ENCODE peak calls at places on chromosomes 7 and 10, in six cellular contexts. K, Y, T, Z, J and Q are unnamed samples.

GRCh38 chr7:16063241-16063640 is 358.1 kb downstream of the CRPPA start:
- DNase-seq in K (peak), Y (no peak), T (no peak), Z (no peak), J (no peak), Q (no peak)

GRCh38 chr7:128697301-128697905 is 25.3 kb downstream of the GARIN1A start:
- DNase-seq in K (peak), Y (peak), T (no peak), Z (no peak), J (peak), Q (peak)

GRCh38 chr10:78316451-78316931 is 282.8 kb downstream of the RPS24 start:
- DNase-seq in K (peak), Y (no peak), T (no peak), Z (no peak), J (peak), Q (no peak)

GRCh38 chr10:49173201-49173772 is 14.9 kb downstream of the TMEM273 start:
- DNase-seq in K (no peak), Y (no peak), T (no peak), Z (no peak), J (no peak), Q (no peak)

GRCh38 chr10:510415-510881 is 179.0 kb downstream of the DIP2C start:
- DNase-seq in K (peak), Y (no peak), T (no peak), Z (no peak), J (no peak), Q (no peak)

GRCh38 chr7:145893925-145894535 is 222.6 kb upstream of the CNTNAP2 start:
- DNase-seq in K (no peak), Y (no peak), T (no peak), Z (no peak), J (no peak), Q (no peak)

GRCh38 chr10:128549192-128549591 is 423.0 kb upstream of the MKI67 start:
- DNase-seq in K (no peak), Y (no peak), T (no peak), Z (no peak), J (no peak), Q (peak)

GRCh38 chr7:82410461-82410860 is 33.1 kb downstream of the CACNA2D1 start:
- DNase-seq in K (no peak), Y (peak), T (peak), Z (no peak), J (no peak), Q (no peak)

GRCh38 chr10:110782616-110783015 is 89.1 kb upstream of the PDCD4 start:
- DNase-seq in K (no peak), Y (no peak), T (no peak), Z (no peak), J (no peak), Q (no peak)

GRCh38 chr10:33921970-33922605 is 587.6 kb upstream of the NRP1 start:
- DNase-seq in K (no peak), Y (no peak), T (no peak), Z (no peak), J (no peak), Q (no peak)

GRCh38 chr7:78018541-78019456 is 220.2 kb downstream of the PHTF2 start:
- DNase-seq in K (peak), Y (peak), T (peak), Z (peak), J (peak), Q (peak)

GRCh38 chr7:99128076-99128950 is 15.6 kb downstream of the SMURF1 start:
- DNase-seq in K (peak), Y (no peak), T (no peak), Z (no peak), J (no peak), Q (no peak)

GRCh38 chr10:70164179-70164578 is 6.1 kb downstream of the SAR1A start:
- DNase-seq in K (no peak), Y (no peak), T (no peak), Z (no peak), J (no peak), Q (no peak)

GRCh38 chr10:84290235-84290634 is 38.2 kb upstream of the CCSER2 start:
- DNase-seq in K (no peak), Y (no peak), T (no peak), Z (no peak), J (no peak), Q (no peak)

GRCh38 chr7:30423793-30424505 is 54.6 kb downstream of the NOD1 start:
- DNase-seq in K (no peak), Y (no peak), T (no peak), Z (no peak), J (no peak), Q (no peak)

GRCh38 chr7:19705663-19706062 is 3.2 kb downstream of the POLR1F start:
- DNase-seq in K (no peak), Y (peak), T (no peak), Z (no peak), J (no peak), Q (no peak)

GRCh38 chr7:52959336-52959735 is 76.1 kb upstream of the POM121L12 start:
- DNase-seq in K (no peak), Y (no peak), T (no peak), Z (no peak), J (no peak), Q (no peak)

GRCh38 chr7:88357295-88357694 is 50.6 kb upstream of the STEAP4 start:
- DNase-seq in K (peak), Y (peak), T (peak), Z (no peak), J (peak), Q (no peak)

GRCh38 chr10:15313034-15313433 is 58.1 kb downstream of the FAM171A1 start:
- DNase-seq in K (no peak), Y (no peak), T (no peak), Z (no peak), J (peak), Q (peak)

GRCh38 chr7:79452495-79453265 is 787 bp downstream of the MAGI2 start:
- DNase-seq in K (peak), Y (peak), T (peak), Z (no peak), J (peak), Q (peak)

GRCh38 chr10:30877111-30877510 is 154.6 kb downstream of the ZNF438 start:
- DNase-seq in K (peak), Y (no peak), T (no peak), Z (no peak), J (no peak), Q (no peak)

GRCh38 chr10:121340176-121340850 is 257.9 kb downstream of the FGFR2 start:
- DNase-seq in K (no peak), Y (peak), T (no peak), Z (no peak), J (no peak), Q (no peak)

GRCh38 chr10:20911626-20912025 is 14.5 kb upstream of the NEBL start:
- DNase-seq in K (no peak), Y (no peak), T (no peak), Z (no peak), J (no peak), Q (no peak)

GRCh38 chr10:127161482-127161881 is 34.9 kb downstream of the INSYN2A start:
- DNase-seq in K (no peak), Y (no peak), T (no peak), Z (no peak), J (no peak), Q (no peak)

GRCh38 chr10:47255033-47255813 is 44.8 kb upstream of the GDF10 start:
- DNase-seq in K (no peak), Y (no peak), T (no peak), Z (no peak), J (no peak), Q (no peak)

GRCh38 chr10:69152002-69152401 is 28.0 kb downstream of the VPS26A start:
- DNase-seq in K (no peak), Y (no peak), T (no peak), Z (no peak), J (no peak), Q (no peak)

GRCh38 chr10:72250666-72251065 is 23.1 kb upstream of the DDIT4 start:
- DNase-seq in K (peak), Y (no peak), T (peak), Z (no peak), J (peak), Q (peak)

GRCh38 chr10:47421057-47421952 is 37.2 kb upstream of the ZNF488 start:
- DNase-seq in K (peak), Y (no peak), T (no peak), Z (no peak), J (peak), Q (no peak)

GRCh38 chr7:47778153-47778661 is 170.1 kb downstream of the PKD1L1 start:
- DNase-seq in K (no peak), Y (no peak), T (no peak), Z (no peak), J (no peak), Q (no peak)

GRCh38 chr10:84205049-84205852 is 10.9 kb downstream of the CDHR1 start:
- DNase-seq in K (peak), Y (peak), T (peak), Z (no peak), J (peak), Q (peak)

GRCh38 chr10:21488954-21489446 is 36.5 kb downstream of the SKIDA1 start:
- DNase-seq in K (no peak), Y (no peak), T (no peak), Z (no peak), J (no peak), Q (no peak)

GRCh38 chr7:41942468-41943097 is 239.7 kb upstream of the INHBA start:
- DNase-seq in K (peak), Y (peak), T (no peak), Z (no peak), J (peak), Q (no peak)

GRCh38 chr7:12635830-12636229 is 51.6 kb upstream of the ARL4A start:
- DNase-seq in K (no peak), Y (peak), T (no peak), Z (no peak), J (no peak), Q (peak)

GRCh38 chr7:66426332-66426731 is 202.3 kb upstream of the KCTD7 start:
- DNase-seq in K (no peak), Y (no peak), T (no peak), Z (no peak), J (no peak), Q (no peak)

GRCh38 chr10:46560952-46561351 is 4.5 kb upstream of the GPRIN2 start:
- DNase-seq in K (no peak), Y (no peak), T (no peak), Z (no peak), J (no peak), Q (peak)

GRCh38 chr7:100763556-100764140 is 30.3 kb downstream of the ZAN start:
- DNase-seq in K (no peak), Y (no peak), T (no peak), Z (no peak), J (no peak), Q (no peak)

GRCh38 chr7:117402109-117402508 is 25.2 kb downstream of the ASZ1 start:
- DNase-seq in K (no peak), Y (peak), T (no peak), Z (no peak), J (no peak), Q (no peak)

GRCh38 chr7:117395743-117396142 is 31.6 kb downstream of the ASZ1 start:
- DNase-seq in K (no peak), Y (no peak), T (no peak), Z (no peak), J (no peak), Q (no peak)

GRCh38 chr7:117401293-117402002 is 25.8 kb downstream of the ASZ1 start:
- DNase-seq in K (no peak), Y (peak), T (no peak), Z (no peak), J (peak), Q (no peak)

GRCh38 chr7:117403737-117404136 is 23.6 kb downstream of the ASZ1 start:
- DNase-seq in K (no peak), Y (no peak), T (no peak), Z (no peak), J (no peak), Q (no peak)

GRCh38 chr7:117399820-117400422 is 27.4 kb downstream of the ASZ1 start:
- DNase-seq in K (no peak), Y (no peak), T (no peak), Z (no peak), J (peak), Q (no peak)
- TF ChIP-seq CTCF in K (peak), Y (no peak), T (peak), Z (no peak), J (peak), Q (no peak)

GRCh38 chr7:108592633-108593277 is 23.1 kb downstream of the DNAJB9 start:
- DNase-seq in K (no peak), Y (no peak), T (no peak), Z (no peak), J (peak), Q (no peak)
- TF ChIP-seq CTCF in K (peak), Y (peak), T (peak), Z (no peak), J (peak), Q (no peak)

GRCh38 chr7:35599642-35600041 is 95.3 kb downstream of the HERPUD2 start:
- DNase-seq in K (no peak), Y (no peak), T (no peak), Z (no peak), J (no peak), Q (no peak)

GRCh38 chr7:35599061-35599460 is 95.9 kb downstream of the HERPUD2 start:
- DNase-seq in K (no peak), Y (no peak), T (no peak), Z (no peak), J (no peak), Q (no peak)

GRCh38 chr7:35588647-35589046 is 106.3 kb downstream of the HERPUD2 start:
- DNase-seq in K (no peak), Y (no peak), T (no peak), Z (no peak), J (no peak), Q (no peak)

GRCh38 chr7:35596061-35596460 is 98.9 kb downstream of the HERPUD2 start:
- DNase-seq in K (peak), Y (no peak), T (peak), Z (no peak), J (peak), Q (no peak)

DNA sequence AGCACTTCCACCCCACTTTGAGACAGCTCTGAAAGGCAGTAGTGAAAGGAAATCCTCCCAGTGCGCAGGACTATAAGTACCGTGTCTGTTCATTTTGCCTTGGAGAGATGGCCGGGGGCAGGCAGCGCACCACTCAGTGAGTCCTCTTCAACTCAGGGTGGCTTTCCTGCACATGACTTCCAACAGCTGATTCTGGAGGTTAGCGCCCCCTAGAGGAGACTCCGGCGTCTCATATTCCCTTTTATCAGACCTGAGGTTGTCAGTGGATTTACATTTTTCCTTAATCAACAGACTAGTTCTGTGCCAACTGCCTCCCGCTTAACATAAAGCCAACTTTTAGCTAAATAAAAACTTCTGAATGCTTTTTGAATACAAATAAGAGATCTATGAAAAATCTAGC is 101.0 kb downstream of the HERPUD2 start:
- DNase-seq in K (peak), Y (peak), T (no peak), Z (no peak), J (no peak), Q (no peak)
- TF ChIP-seq CTCF in K (peak), Y (peak), T (peak), Z (no peak), J (peak), Q (no peak)

GRCh38 chr7:17126413-17127374 is 171.8 kb upstream of the AHR start:
- DNase-seq in K (no peak), Y (no peak), T (no peak), Z (no peak), J (no peak), Q (no peak)
- TF ChIP-seq CTCF in K (no peak), Y (no peak), T (no peak), Z (no peak), J (no peak), Q (no peak)

GRCh38 chr10:104648421-104648820 is 7.3 kb downstream of the SORCS3 start:
- DNase-seq in K (peak), Y (no peak), T (no peak), Z (no peak), J (no peak), Q (no peak)

DNA sequence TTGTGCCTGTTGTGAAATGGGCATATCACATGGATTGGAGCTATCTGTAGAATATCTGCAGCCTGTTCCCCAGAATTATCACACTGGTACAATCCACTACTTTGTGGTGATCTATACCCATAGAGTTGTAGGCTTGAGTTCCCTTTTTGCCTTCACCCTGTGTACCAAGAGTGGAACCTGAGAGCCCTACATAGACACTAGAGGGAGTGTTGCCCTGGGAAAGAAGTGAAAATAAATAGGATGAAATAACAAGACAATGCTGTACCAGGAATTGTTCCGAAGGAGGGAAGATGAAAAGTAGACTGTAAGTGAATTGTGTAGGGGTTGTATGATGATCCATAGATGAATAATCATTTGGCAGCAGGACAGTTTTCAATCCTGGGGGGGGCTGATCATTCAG is 9.0 kb downstream of the SORCS3 start:
- DNase-seq in K (no peak), Y (peak), T (no peak), Z (no peak), J (no peak), Q (no peak)
- TF ChIP-seq CTCF in K (peak), Y (peak), T (peak), Z (no peak), J (no peak), Q (no peak)

DNA sequence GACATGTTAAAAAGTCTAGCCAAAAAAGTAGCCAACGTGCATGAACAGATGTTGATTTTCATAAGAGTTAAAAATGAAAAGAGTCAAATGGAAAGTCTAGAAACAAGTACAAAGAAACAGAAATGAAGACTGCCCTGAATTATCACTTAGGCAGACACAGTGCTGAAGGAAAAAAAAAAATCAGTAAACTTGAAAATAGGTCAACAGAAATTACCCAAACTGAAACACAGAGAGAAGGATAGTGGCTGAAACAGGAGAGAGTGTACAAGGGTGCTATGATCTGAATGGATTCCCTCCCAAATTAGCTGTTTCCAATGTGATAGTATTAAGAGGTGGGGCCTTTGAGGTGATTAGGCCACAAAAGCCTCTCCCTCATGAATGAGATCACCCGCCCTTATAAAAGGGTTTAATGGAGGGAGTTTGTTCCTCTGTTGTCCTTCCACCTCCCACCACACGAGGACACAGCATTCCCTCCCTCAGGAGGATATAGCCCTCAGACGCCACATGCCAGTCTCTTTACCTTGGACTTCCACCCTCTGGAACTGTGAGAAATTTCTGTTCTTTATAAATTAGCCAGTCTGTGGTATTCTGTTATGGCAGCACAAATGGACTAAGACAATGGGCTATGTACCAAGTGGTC is 249.7 kb downstream of the AHR start:
- DNase-seq in K (no peak), Y (peak), T (no peak), Z (no peak), J (no peak), Q (no peak)
- TF ChIP-seq CTCF in K (no peak), Y (peak), T (no peak), Z (no peak), J (no peak), Q (no peak)

GRCh38 chr10:11435621-11436020 is 175.8 kb downstream of the USP6NL start:
- DNase-seq in K (no peak), Y (peak), T (no peak), Z (no peak), J (no peak), Q (no peak)

GRCh38 chr10:11433657-11434056 is 177.8 kb downstream of the USP6NL start:
- DNase-seq in K (no peak), Y (no peak), T (no peak), Z (no peak), J (no peak), Q (peak)

GRCh38 chr10:11430421-11431275 is 180.8 kb downstream of the USP6NL start:
- DNase-seq in K (no peak), Y (no peak), T (no peak), Z (no peak), J (peak), Q (peak)

GRCh38 chr10:11437391-11438241 is 173.8 kb downstream of the USP6NL start:
- DNase-seq in K (no peak), Y (peak), T (no peak), Z (no peak), J (no peak), Q (peak)

GRCh38 chr10:11434323-11434722 is 177.1 kb downstream of the USP6NL start:
- DNase-seq in K (no peak), Y (peak), T (no peak), Z (no peak), J (no peak), Q (peak)
- TF ChIP-seq CTCF in K (peak), Y (peak), T (peak), Z (no peak), J (peak), Q (no peak)